ENCODE peak calls at places on chromosomes 2 and 18, in four cellular contexts. Y is H9, W is IMR-90, B is H1. P is an unnamed sample.

GRCh38 chr18:23143059-23143831 is 8.0 kb downstream of the CABLES1 start:
- DNase-seq in Y (no peak), W (no peak), B (no peak), P (peak)

GRCh38 chr2:141109633-141110032 is 1021.2 kb downstream of the LRP1B start:
- DNase-seq in Y (peak), W (no peak), B (no peak), P (peak)

GRCh38 chr2:218826791-218827190 is 4.8 kb downstream of the PRKAG3 start:
- DNase-seq in Y (no peak), W (no peak), B (no peak), P (no peak)

GRCh38 chr2:134943540-134943939 is 24.9 kb downstream of the CCNT2 start:
- DNase-seq in Y (no peak), W (no peak), B (no peak), P (no peak)

GRCh38 chr2:170715932-170716777 is 1.0 kb downstream of the SP5 start:
- DNase-seq in Y (peak), W (no peak), B (peak), P (peak)

GRCh38 chr2:165868211-165868610 is 74.2 kb upstream of the GALNT3 start:
- DNase-seq in Y (no peak), W (peak), B (no peak), P (no peak)

GRCh38 chr2:205734436-205734835 is 52.1 kb downstream of the NRP2 start:
- DNase-seq in Y (peak), W (peak), B (no peak), P (peak)

GRCh38 chr2:182302972-182303371 is 123.9 kb downstream of the PDE1A start:
- DNase-seq in Y (no peak), W (no peak), B (no peak), P (no peak)

GRCh38 chr2:55138546-55139288 is 88.5 kb upstream of the RTN4 start:
- DNase-seq in Y (no peak), W (no peak), B (no peak), P (no peak)

GRCh38 chr2:120448961-120449421 is 103.1 kb downstream of the INHBB start:
- DNase-seq in Y (no peak), W (no peak), B (no peak), P (no peak)

GRCh38 chr18:77397056-77397455 is 147.4 kb downstream of the GALR1 start:
- DNase-seq in Y (no peak), W (no peak), B (no peak), P (no peak)

GRCh38 chr2:11558206-11558886 is 24.5 kb downstream of the GREB1 start:
- DNase-seq in Y (no peak), W (no peak), B (no peak), P (no peak)

GRCh38 chr2:152861349-152861942 is 143.0 kb downstream of the ARL6IP6 start:
- DNase-seq in Y (peak), W (peak), B (peak), P (peak)

GRCh38 chr2:213476641-213477040 is 192.4 kb downstream of the SPAG16 start:
- DNase-seq in Y (no peak), W (no peak), B (no peak), P (no peak)

GRCh38 chr2:98637401-98638144 is 29.2 kb downstream of the UNC50 start:
- DNase-seq in Y (no peak), W (no peak), B (no peak), P (no peak)

GRCh38 chr18:75162978-75163377 is 46.0 kb downstream of the PTGR3 start:
- DNase-seq in Y (no peak), W (no peak), B (no peak), P (no peak)

GRCh38 chr2:199946836-199947235 is 8.5 kb downstream of the TYW5 start:
- DNase-seq in Y (no peak), W (no peak), B (no peak), P (no peak)

GRCh38 chr2:149860276-149860921 is 272.8 kb upstream of the MMADHC start:
- DNase-seq in Y (no peak), W (peak), B (no peak), P (peak)

GRCh38 chr2:97900806-97901205 is 94.9 kb downstream of the TMEM131 start:
- DNase-seq in Y (no peak), W (peak), B (no peak), P (no peak)

GRCh38 chr2:238853724-238854123 is 5.8 kb downstream of the TWIST2 start:
- DNase-seq in Y (no peak), W (no peak), B (no peak), P (no peak)

GRCh38 chr2:229714736-229715541 is 584 bp upstream of the DNER start:
- DNase-seq in Y (peak), W (peak), B (peak), P (peak)

GRCh38 chr2:174176898-174177297 is 71.4 kb downstream of the OLA1 start:
- DNase-seq in Y (no peak), W (peak), B (no peak), P (peak)

GRCh38 chr2:106575955-106576354 is 88.8 kb downstream of the CD8B2 start:
- DNase-seq in Y (peak), W (peak), B (peak), P (peak)
- H3K18ac ChIP-seq in Y (no peak), W (no peak), B (no peak), P (no peak)

DNA sequence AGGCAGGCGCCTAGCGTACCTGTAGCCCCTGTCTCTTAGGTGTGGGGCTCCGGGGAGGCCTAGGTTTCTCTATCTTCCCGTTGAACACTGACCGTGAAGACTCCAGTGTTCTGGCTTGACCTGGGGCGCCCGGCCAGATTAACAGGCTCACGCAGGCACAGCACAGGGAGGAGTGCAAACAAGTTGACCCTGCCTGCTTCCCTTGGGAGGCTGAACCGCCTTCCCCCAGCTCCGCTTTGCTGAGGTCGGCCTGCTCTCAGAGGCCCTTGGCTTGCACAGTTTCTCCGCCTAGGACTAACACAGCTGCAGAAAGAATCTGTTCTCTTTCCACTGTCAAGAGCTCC is 567 bp downstream of the PCYOX1 start:
- DNase-seq in Y (no peak), W (peak), B (peak), P (peak)
- H3K56ac ChIP-seq in Y (no peak), W (no peak), B (no peak), P (peak)

DNA sequence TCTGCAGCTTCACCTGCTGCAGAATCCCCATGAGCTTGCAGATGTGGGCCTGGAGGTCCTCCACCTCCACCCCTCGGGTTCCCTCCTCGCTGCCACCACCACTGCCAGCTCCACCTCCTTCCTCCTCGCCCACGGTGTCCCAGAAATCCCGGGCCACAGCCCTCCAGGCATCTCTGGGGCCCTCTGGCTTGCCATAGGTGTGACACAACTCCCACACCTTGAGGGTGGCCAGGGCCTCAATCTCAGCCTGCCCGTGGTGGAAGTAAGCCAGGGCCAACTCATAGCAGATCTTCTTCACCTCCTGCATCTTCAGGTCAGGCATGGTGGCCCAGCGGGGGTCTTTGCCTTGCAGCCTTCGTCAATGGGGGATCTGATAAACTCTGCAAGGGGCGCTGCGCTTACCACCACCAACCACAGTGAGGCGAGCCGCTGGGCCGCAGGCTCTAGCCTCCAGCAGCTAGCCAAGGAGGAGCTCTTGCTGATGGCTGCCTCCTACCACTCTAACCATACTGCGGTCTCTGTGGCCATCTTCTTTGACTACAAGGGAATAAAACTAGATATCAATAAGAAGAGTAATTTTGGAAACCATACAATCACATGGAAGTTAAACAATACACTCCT is 36.1 kb upstream of the ANKRD62 start:
- DNase-seq in Y (peak), W (no peak), B (no peak), P (peak)
- H2AK5ac ChIP-seq in Y (no peak), W (no peak), B (no peak), P (no peak)

DNA sequence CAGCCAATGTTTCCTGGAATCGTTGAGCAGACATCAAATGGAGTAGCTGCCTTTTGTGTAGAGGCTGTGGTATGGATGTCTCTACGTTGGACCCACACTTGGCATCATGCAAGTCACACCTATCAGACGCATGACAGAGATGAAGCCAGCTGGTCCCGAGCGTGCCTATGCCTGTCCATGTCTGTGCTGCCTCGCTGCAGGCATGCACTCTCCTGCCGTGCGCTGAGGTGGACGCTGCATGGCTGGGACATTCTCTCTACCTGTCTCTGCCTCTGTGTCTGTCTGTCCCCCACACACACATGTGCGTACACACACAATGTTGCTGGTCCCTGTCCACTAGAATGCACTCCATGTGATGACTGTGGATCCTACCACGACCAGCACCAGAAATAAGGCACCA is 514.2 kb upstream of the MYT1L start:
- DNase-seq in Y (no peak), W (no peak), B (no peak), P (no peak)
- H3K18ac ChIP-seq in Y (no peak), W (no peak), B (no peak), P (no peak)

DNA sequence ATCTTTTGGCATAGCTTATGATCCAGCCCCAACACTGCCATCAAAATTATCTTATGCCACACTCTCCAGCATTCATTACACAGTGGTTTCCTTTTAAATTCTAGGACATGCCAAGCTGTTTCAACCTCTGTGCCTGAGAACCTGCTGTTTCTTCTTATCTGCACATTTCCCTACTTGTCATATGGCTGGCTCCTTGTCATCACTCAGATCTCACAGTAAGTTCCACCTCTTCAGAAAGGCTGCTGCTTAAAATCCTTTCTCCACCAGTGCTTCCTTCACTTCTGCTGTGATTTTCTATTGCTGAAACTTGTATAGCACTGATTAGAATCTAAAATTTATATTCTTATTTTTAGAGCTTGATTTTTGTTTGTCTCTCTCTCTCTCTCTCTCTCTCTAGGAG is 43.4 kb downstream of the MC4R start:
- DNase-seq in Y (no peak), W (no peak), B (no peak), P (no peak)
- H3K56ac ChIP-seq in Y (no peak), W (no peak), B (no peak), P (no peak)

DNA sequence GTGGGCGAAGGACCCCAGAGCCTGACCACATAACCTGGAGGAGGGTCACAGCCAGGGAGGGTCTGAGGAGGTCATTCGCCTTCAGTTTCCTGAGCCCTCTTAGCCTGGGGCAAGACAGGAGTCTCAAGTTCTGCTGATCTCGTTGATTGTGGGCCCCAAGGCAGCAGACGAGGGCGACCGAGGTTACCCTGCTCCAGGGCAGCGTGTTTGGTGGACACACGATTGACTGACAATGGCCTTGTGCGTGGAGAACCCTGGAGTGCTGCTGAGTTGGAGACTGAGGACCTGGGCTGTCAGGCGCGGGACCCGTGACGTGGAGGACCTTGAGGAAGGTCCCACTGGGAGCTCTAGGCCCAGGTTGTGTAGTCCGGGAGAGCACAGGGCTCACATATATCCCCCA is 52.9 kb downstream of the DYSF start:
- DNase-seq in Y (no peak), W (no peak), B (no peak), P (no peak)
- H2AK5ac ChIP-seq in Y (no peak), W (no peak), B (no peak), P (no peak)

GRCh38 chr2:113225505-113226259 is 51.9 kb downstream of the PSD4 start:
- DNase-seq in Y (peak), W (peak), B (no peak), P (peak)
- H3K18ac ChIP-seq in Y (peak), W (no peak), B (no peak), P (no peak)

GRCh38 chr18:26813043-26813442 is 52.5 kb downstream of the AQP4 start:
- DNase-seq in Y (peak), W (no peak), B (no peak), P (peak)

GRCh38 chr18:26812462-26812861 is 53.0 kb downstream of the AQP4 start:
- DNase-seq in Y (no peak), W (no peak), B (no peak), P (no peak)

GRCh38 chr18:26819046-26819445 is 46.5 kb downstream of the AQP4 start:
- DNase-seq in Y (no peak), W (no peak), B (no peak), P (no peak)

GRCh38 chr18:26821181-26821580 is 44.3 kb downstream of the AQP4 start:
- DNase-seq in Y (no peak), W (no peak), B (no peak), P (no peak)

GRCh38 chr18:26818461-26818860 is 47.0 kb downstream of the AQP4 start:
- DNase-seq in Y (no peak), W (no peak), B (no peak), P (no peak)
- H3K56ac ChIP-seq in Y (no peak), W (no peak), B (no peak), P (no peak)